ENCODE peak calls at places on chromosome 18, in seven cellular contexts. One of them, this sample, is unnamed.

GRCh38 chr18:45166341-45167108 is 448.8 kb upstream of the SLC14A2 start:
- DNase-seq in midbrain: no peak
- DNase-seq in NCI-H748 treated with DMSO at 0.1 percent for 48 hours: no peak
- DNase-seq in fibroblast of gingiva: peak; percentile 99
- DNase-seq in T-helper 2 cell: no peak
- DNase-seq in AG08395: peak; percentile 89
- DNase-seq in foreskin fibroblast: peak; percentile 96
- DNase-seq in this sample: no peak

GRCh38 chr18:9671214-9671613 is 36.9 kb upstream of the RAB31 start:
- DNase-seq in midbrain: no peak
- DNase-seq in NCI-H748 treated with DMSO at 0.1 percent for 48 hours: no peak
- DNase-seq in fibroblast of gingiva: no peak
- DNase-seq in T-helper 2 cell: no peak
- DNase-seq in AG08395: no peak
- DNase-seq in foreskin fibroblast: no peak
- DNase-seq in this sample: no peak

GRCh38 chr18:23069481-23069880 is 65.8 kb upstream of the CABLES1 start:
- DNase-seq in midbrain: no peak
- DNase-seq in NCI-H748 treated with DMSO at 0.1 percent for 48 hours: no peak
- DNase-seq in fibroblast of gingiva: no peak
- DNase-seq in T-helper 2 cell: peak; percentile 39
- DNase-seq in AG08395: no peak
- DNase-seq in foreskin fibroblast: no peak
- DNase-seq in this sample: peak; percentile 63

GRCh38 chr18:42635378-42636048 is 480.0 kb downstream of the RIT2 start:
- DNase-seq in midbrain: peak; percentile 37
- DNase-seq in NCI-H748 treated with DMSO at 0.1 percent for 48 hours: no peak
- DNase-seq in fibroblast of gingiva: no peak
- DNase-seq in T-helper 2 cell: no peak
- DNase-seq in AG08395: no peak
- DNase-seq in foreskin fibroblast: no peak
- DNase-seq in this sample: no peak

GRCh38 chr18:48719988-48720654 is 181.3 kb downstream of the CTIF start:
- DNase-seq in midbrain: no peak
- DNase-seq in NCI-H748 treated with DMSO at 0.1 percent for 48 hours: no peak
- DNase-seq in fibroblast of gingiva: no peak
- DNase-seq in T-helper 2 cell: no peak
- DNase-seq in AG08395: peak; percentile 43
- DNase-seq in foreskin fibroblast: peak; percentile 47
- DNase-seq in this sample: no peak

GRCh38 chr18:79598046-79598884 is 81.3 kb upstream of the CTDP1 start:
- DNase-seq in midbrain: no peak
- DNase-seq in NCI-H748 treated with DMSO at 0.1 percent for 48 hours: no peak
- DNase-seq in fibroblast of gingiva: no peak
- DNase-seq in T-helper 2 cell: no peak
- DNase-seq in AG08395: no peak
- DNase-seq in foreskin fibroblast: no peak
- DNase-seq in this sample: no peak

GRCh38 chr18:7729858-7730257 is 162.7 kb downstream of the PTPRM start:
- DNase-seq in midbrain: no peak
- DNase-seq in NCI-H748 treated with DMSO at 0.1 percent for 48 hours: no peak
- DNase-seq in fibroblast of gingiva: no peak
- DNase-seq in T-helper 2 cell: no peak
- DNase-seq in AG08395: no peak
- DNase-seq in foreskin fibroblast: no peak
- DNase-seq in this sample: no peak

GRCh38 chr18:43383031-43383430 is 105.7 kb upstream of the SYT4 start:
- DNase-seq in midbrain: no peak
- DNase-seq in NCI-H748 treated with DMSO at 0.1 percent for 48 hours: no peak
- DNase-seq in fibroblast of gingiva: no peak
- DNase-seq in T-helper 2 cell: no peak
- DNase-seq in AG08395: no peak
- DNase-seq in foreskin fibroblast: no peak
- DNase-seq in this sample: no peak

GRCh38 chr18:50614838-50615237 is 55.0 kb downstream of the MAPK4 start:
- DNase-seq in midbrain: no peak
- DNase-seq in NCI-H748 treated with DMSO at 0.1 percent for 48 hours: no peak
- DNase-seq in fibroblast of gingiva: peak; percentile 86
- DNase-seq in T-helper 2 cell: no peak
- DNase-seq in AG08395: no peak
- DNase-seq in foreskin fibroblast: no peak
- DNase-seq in this sample: no peak